ENCODE peak calls at places on chromosomes 11 and 22, in eight cellular contexts. One of them, this sample, is unnamed.
A peak's percentile ranks its signal among the peaks of the same experiment; 100 is the strongest.

GRCh38 chr22:27217154-27217553 is 559.8 kb downstream of the MIAT start:
- DNase-seq in hepatocyte: no peak
- DNase-seq in GM06990: no peak
- DNase-seq in tibial nerve: no peak
- DNase-seq in upper lobe of left lung: no peak
- DNase-seq in brain microvascular endothelial cell: no peak
- DNase-seq in psoas muscle: no peak
- DNase-seq in body of pancreas: no peak
- DNase-seq in this sample: no peak

GRCh38 chr11:42179211-42179610 is 719.8 kb upstream of the LRRC4C start:
- DNase-seq in hepatocyte: no peak
- DNase-seq in GM06990: no peak
- DNase-seq in tibial nerve: no peak
- DNase-seq in upper lobe of left lung: no peak
- DNase-seq in brain microvascular endothelial cell: no peak
- DNase-seq in psoas muscle: no peak
- DNase-seq in body of pancreas: no peak
- DNase-seq in this sample: no peak

GRCh38 chr11:75384438-75385080 is 14.8 kb upstream of the RPS3 start:
- DNase-seq in hepatocyte: peak; percentile 90
- DNase-seq in GM06990: peak; percentile 68
- DNase-seq in tibial nerve: peak; percentile 73
- DNase-seq in upper lobe of left lung: peak; percentile 84
- DNase-seq in brain microvascular endothelial cell: peak; percentile 18
- DNase-seq in psoas muscle: peak; percentile 75
- DNase-seq in body of pancreas: peak; percentile 81
- DNase-seq in this sample: peak; percentile 75

GRCh38 chr22:29270475-29271271 is 2.6 kb downstream of the EWSR1 start:
- DNase-seq in hepatocyte: peak; percentile 39
- DNase-seq in GM06990: no peak
- DNase-seq in tibial nerve: no peak
- DNase-seq in upper lobe of left lung: no peak
- DNase-seq in brain microvascular endothelial cell: peak; percentile 22
- DNase-seq in psoas muscle: no peak
- DNase-seq in body of pancreas: no peak
- DNase-seq in this sample: no peak

GRCh38 chr11:35918716-35919115 is 25.1 kb upstream of the LDLRAD3 start:
- DNase-seq in hepatocyte: no peak
- DNase-seq in GM06990: no peak
- DNase-seq in tibial nerve: no peak
- DNase-seq in upper lobe of left lung: no peak
- DNase-seq in brain microvascular endothelial cell: no peak
- DNase-seq in psoas muscle: no peak
- DNase-seq in body of pancreas: no peak
- DNase-seq in this sample: no peak

GRCh38 chr11:74159642-74160041 is 11.2 kb downstream of the C2CD3 start:
- DNase-seq in hepatocyte: no peak
- DNase-seq in GM06990: no peak
- DNase-seq in tibial nerve: no peak
- DNase-seq in upper lobe of left lung: no peak
- DNase-seq in brain microvascular endothelial cell: no peak
- DNase-seq in psoas muscle: no peak
- DNase-seq in body of pancreas: no peak
- DNase-seq in this sample: no peak

GRCh38 chr11:122068096-122068495 is 47.9 kb downstream of the BLID start:
- DNase-seq in hepatocyte: no peak
- DNase-seq in GM06990: no peak
- DNase-seq in tibial nerve: no peak
- DNase-seq in upper lobe of left lung: no peak
- DNase-seq in brain microvascular endothelial cell: no peak
- DNase-seq in psoas muscle: no peak
- DNase-seq in body of pancreas: no peak
- DNase-seq in this sample: no peak

GRCh38 chr22:47351836-47352579 is 589.6 kb downstream of the TBC1D22A start:
- DNase-seq in hepatocyte: no peak
- DNase-seq in GM06990: no peak
- DNase-seq in tibial nerve: no peak
- DNase-seq in upper lobe of left lung: no peak
- DNase-seq in brain microvascular endothelial cell: no peak
- DNase-seq in psoas muscle: no peak
- DNase-seq in body of pancreas: no peak
- DNase-seq in this sample: no peak

GRCh38 chr22:27616033-27616432 is 185.5 kb downstream of the MN1 start:
- DNase-seq in hepatocyte: no peak
- DNase-seq in GM06990: no peak
- DNase-seq in tibial nerve: no peak
- DNase-seq in upper lobe of left lung: no peak
- DNase-seq in brain microvascular endothelial cell: no peak
- DNase-seq in psoas muscle: no peak
- DNase-seq in body of pancreas: no peak
- DNase-seq in this sample: no peak

GRCh38 chr11:13183094-13183825 is 94.3 kb upstream of the BMAL1 start:
- DNase-seq in hepatocyte: peak; percentile 32
- DNase-seq in GM06990: no peak
- DNase-seq in tibial nerve: peak; percentile 15
- DNase-seq in upper lobe of left lung: no peak
- DNase-seq in brain microvascular endothelial cell: peak; percentile 28
- DNase-seq in psoas muscle: no peak
- DNase-seq in body of pancreas: no peak
- DNase-seq in this sample: peak; percentile 27

GRCh38 chr22:27919943-27920755 is 1.1 kb upstream of the PITPNB start:
- DNase-seq in hepatocyte: peak; percentile 57
- DNase-seq in GM06990: no peak
- DNase-seq in tibial nerve: peak; percentile 40
- DNase-seq in upper lobe of left lung: peak; percentile 31
- DNase-seq in brain microvascular endothelial cell: peak; percentile 46
- DNase-seq in psoas muscle: peak; percentile 21
- DNase-seq in body of pancreas: peak; percentile 20
- DNase-seq in this sample: no peak

GRCh38 chr11:124788521-124788920 is 11.7 kb downstream of the MSANTD2 start:
- DNase-seq in hepatocyte: no peak
- DNase-seq in GM06990: no peak
- DNase-seq in tibial nerve: no peak
- DNase-seq in upper lobe of left lung: no peak
- DNase-seq in brain microvascular endothelial cell: no peak
- DNase-seq in psoas muscle: no peak
- DNase-seq in body of pancreas: no peak
- DNase-seq in this sample: no peak

GRCh38 chr11:57325735-57326048 is 940 bp upstream of the TNKS1BP1 start:
- DNase-seq in hepatocyte: peak; percentile 73
- DNase-seq in GM06990: no peak
- DNase-seq in tibial nerve: no peak
- DNase-seq in upper lobe of left lung: peak; percentile 89
- DNase-seq in brain microvascular endothelial cell: no peak
- DNase-seq in psoas muscle: peak; percentile 82
- DNase-seq in body of pancreas: peak; percentile 84
- DNase-seq in this sample: no peak

GRCh38 chr11:65625628-65626342 is 10.2 kb downstream of the PCNX3 start:
- DNase-seq in hepatocyte: peak; percentile 47
- DNase-seq in GM06990: no peak
- DNase-seq in tibial nerve: peak; percentile 38
- DNase-seq in upper lobe of left lung: peak; percentile 71
- DNase-seq in brain microvascular endothelial cell: no peak
- DNase-seq in psoas muscle: peak; percentile 62
- DNase-seq in body of pancreas: peak; percentile 60
- DNase-seq in this sample: peak; percentile 21

DNA sequence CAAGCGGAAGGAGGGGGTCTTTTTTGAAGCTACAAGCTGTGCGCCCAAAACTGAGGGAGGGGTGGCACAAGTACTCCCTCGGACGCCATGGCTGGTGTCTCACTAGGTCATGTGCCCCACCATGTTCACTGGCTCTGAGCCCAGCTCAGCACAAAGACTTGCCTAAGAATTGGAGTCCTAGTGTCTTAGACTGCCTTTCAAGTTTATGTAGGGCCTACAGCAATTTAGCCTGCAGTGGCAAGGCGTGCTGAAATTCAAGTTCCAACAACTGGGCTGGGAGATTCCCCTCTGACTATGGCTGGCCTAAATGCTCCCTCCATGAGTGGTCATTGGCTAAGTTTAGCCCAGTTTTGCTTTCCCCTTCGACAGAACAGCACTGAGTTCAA is 27.3 kb downstream of the FCHSD2 start:
- DNase-seq in hepatocyte: no peak
- DNase-seq in GM06990: no peak
- DNase-seq in tibial nerve: no peak
- DNase-seq in upper lobe of left lung: no peak
- DNase-seq in brain microvascular endothelial cell: no peak
- DNase-seq in psoas muscle: no peak
- DNase-seq in body of pancreas: no peak
- DNase-seq in this sample: no peak
- H3K36me3 ChIP-seq in hepatocyte: no peaks in the 10 kb centered on the region
- H3K36me3 ChIP-seq in GM06990: peaks cover 9% of the 10 kb centered on the region
- H3K36me3 ChIP-seq in tibial nerve: no peaks in the 10 kb centered on the region
- H3K36me3 ChIP-seq in upper lobe of left lung: peaks cover 3% of the 10 kb centered on the region
- H3K36me3 ChIP-seq in brain microvascular endothelial cell: no peaks in the 10 kb centered on the region
- H3K36me3 ChIP-seq in psoas muscle: no peaks in the 10 kb centered on the region
- H3K36me3 ChIP-seq in body of pancreas: no peaks in the 10 kb centered on the region
- H3K36me3 ChIP-seq in this sample: peaks cover 15% of the 10 kb centered on the region

GRCh38 chr11:43925063-43925931 is 17.1 kb upstream of the C11orf96 start:
- DNase-seq in hepatocyte: no peak
- DNase-seq in GM06990: no peak
- DNase-seq in tibial nerve: no peak
- DNase-seq in upper lobe of left lung: no peak
- DNase-seq in brain microvascular endothelial cell: no peak
- DNase-seq in psoas muscle: no peak
- DNase-seq in body of pancreas: peak; percentile 50
- DNase-seq in this sample: no peak

GRCh38 chr11:43928721-43929120 is 13.7 kb upstream of the C11orf96 start:
- DNase-seq in hepatocyte: no peak
- DNase-seq in GM06990: no peak
- DNase-seq in tibial nerve: no peak
- DNase-seq in upper lobe of left lung: no peak
- DNase-seq in brain microvascular endothelial cell: no peak
- DNase-seq in psoas muscle: no peak
- DNase-seq in body of pancreas: no peak
- DNase-seq in this sample: no peak

GRCh38 chr11:43927925-43928707 is 14.3 kb upstream of the C11orf96 start:
- DNase-seq in hepatocyte: no peak
- DNase-seq in GM06990: no peak
- DNase-seq in tibial nerve: no peak
- DNase-seq in upper lobe of left lung: no peak
- DNase-seq in brain microvascular endothelial cell: no peak
- DNase-seq in psoas muscle: no peak
- DNase-seq in body of pancreas: no peak
- DNase-seq in this sample: no peak

GRCh38 chr11:43925932-43926505 is 16.4 kb upstream of the C11orf96 start:
- DNase-seq in hepatocyte: no peak
- DNase-seq in GM06990: no peak
- DNase-seq in tibial nerve: no peak
- DNase-seq in upper lobe of left lung: no peak
- DNase-seq in brain microvascular endothelial cell: no peak
- DNase-seq in psoas muscle: no peak
- DNase-seq in body of pancreas: no peak
- DNase-seq in this sample: no peak

GRCh38 chr11:43927070-43927469 is 15.4 kb upstream of the C11orf96 start:
- DNase-seq in hepatocyte: no peak
- DNase-seq in GM06990: no peak
- DNase-seq in tibial nerve: no peak
- DNase-seq in upper lobe of left lung: no peak
- DNase-seq in brain microvascular endothelial cell: no peak
- DNase-seq in psoas muscle: no peak
- DNase-seq in body of pancreas: no peak
- DNase-seq in this sample: no peak
- H3K36me3 ChIP-seq in hepatocyte: no peaks in the 10 kb centered on the region
- H3K36me3 ChIP-seq in GM06990: peaks cover 3% of the 10 kb centered on the region
- H3K36me3 ChIP-seq in tibial nerve: no peaks in the 10 kb centered on the region
- H3K36me3 ChIP-seq in upper lobe of left lung: peaks cover 2% of the 10 kb centered on the region
- H3K36me3 ChIP-seq in brain microvascular endothelial cell: no peaks in the 10 kb centered on the region
- H3K36me3 ChIP-seq in psoas muscle: no peaks in the 10 kb centered on the region
- H3K36me3 ChIP-seq in body of pancreas: no peaks in the 10 kb centered on the region
- H3K36me3 ChIP-seq in this sample: peaks cover 6% of the 10 kb centered on the region

GRCh38 chr22:20419664-20419951 is 18.0 kb downstream of the SCARF2 start:
- DNase-seq in hepatocyte: no peak
- DNase-seq in GM06990: no peak
- DNase-seq in tibial nerve: no peak
- DNase-seq in upper lobe of left lung: no peak
- DNase-seq in brain microvascular endothelial cell: no peak
- DNase-seq in psoas muscle: no peak
- DNase-seq in body of pancreas: peak; percentile 2
- DNase-seq in this sample: no peak

GRCh38 chr22:20421507-20421874 is 16.1 kb downstream of the SCARF2 start:
- DNase-seq in hepatocyte: no peak
- DNase-seq in GM06990: no peak
- DNase-seq in tibial nerve: no peak
- DNase-seq in upper lobe of left lung: no peak
- DNase-seq in brain microvascular endothelial cell: no peak
- DNase-seq in psoas muscle: no peak
- DNase-seq in body of pancreas: no peak
- DNase-seq in this sample: no peak

GRCh38 chr22:20414450-20414849 is 20.5 kb downstream of the ZNF74 start:
- DNase-seq in hepatocyte: no peak
- DNase-seq in GM06990: no peak
- DNase-seq in tibial nerve: no peak
- DNase-seq in upper lobe of left lung: no peak
- DNase-seq in brain microvascular endothelial cell: no peak
- DNase-seq in psoas muscle: no peak
- DNase-seq in body of pancreas: no peak
- DNase-seq in this sample: no peak

GRCh38 chr22:20420157-20420842 is 17.3 kb downstream of the SCARF2 start:
- DNase-seq in hepatocyte: no peak
- DNase-seq in GM06990: no peak
- DNase-seq in tibial nerve: no peak
- DNase-seq in upper lobe of left lung: no peak
- DNase-seq in brain microvascular endothelial cell: no peak
- DNase-seq in psoas muscle: no peak
- DNase-seq in body of pancreas: peak; percentile 4
- DNase-seq in this sample: no peak

DNA sequence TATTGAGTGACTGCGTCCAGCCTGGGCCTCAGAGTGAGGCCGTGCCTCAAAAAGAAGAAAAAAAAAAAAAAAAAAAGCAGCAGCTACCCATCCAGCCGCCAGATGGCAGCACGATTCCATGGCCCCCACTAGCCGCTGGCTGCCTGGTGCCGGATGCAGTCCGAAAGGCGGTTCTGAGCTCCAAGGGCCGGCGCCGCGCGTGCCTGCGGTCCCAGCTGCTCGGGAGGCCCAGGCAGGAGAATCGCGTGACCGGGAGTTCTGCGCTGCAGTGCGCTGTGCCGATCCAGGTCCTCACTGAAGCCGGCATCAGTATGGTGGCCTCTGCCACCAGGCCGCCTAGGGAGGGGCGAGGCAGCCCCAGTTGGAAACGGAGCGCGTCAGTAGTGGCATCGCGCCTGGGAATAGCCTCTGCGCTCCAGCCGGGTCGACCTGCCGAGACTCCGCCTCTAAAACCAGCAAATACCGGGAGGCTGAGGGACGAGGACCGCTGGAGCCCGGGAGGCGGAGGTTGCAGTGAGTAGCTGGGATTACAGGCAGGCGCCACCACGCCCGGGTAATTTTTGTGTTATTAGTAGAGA is 19.3 kb downstream of the SCARF2 start:
- DNase-seq in hepatocyte: peak; percentile 90
- DNase-seq in GM06990: peak; percentile 68
- DNase-seq in tibial nerve: peak; percentile 71
- DNase-seq in upper lobe of left lung: peak; percentile 77
- DNase-seq in brain microvascular endothelial cell: peak; percentile 66
- DNase-seq in psoas muscle: peak; percentile 86
- DNase-seq in body of pancreas: peak; percentile 83
- DNase-seq in this sample: peak; percentile 70
- H3K36me3 ChIP-seq in hepatocyte: no peaks in the 10 kb centered on the region
- H3K36me3 ChIP-seq in GM06990: no peaks in the 10 kb centered on the region
- H3K36me3 ChIP-seq in tibial nerve: no peaks in the 10 kb centered on the region
- H3K36me3 ChIP-seq in upper lobe of left lung: no peaks in the 10 kb centered on the region
- H3K36me3 ChIP-seq in brain microvascular endothelial cell: no peaks in the 10 kb centered on the region
- H3K36me3 ChIP-seq in psoas muscle: no peaks in the 10 kb centered on the region
- H3K36me3 ChIP-seq in body of pancreas: no peaks in the 10 kb centered on the region
- H3K36me3 ChIP-seq in this sample: no peaks in the 10 kb centered on the region

GRCh38 chr11:78072455-78072854 is 7.2 kb downstream of the NDUFC2 start:
- DNase-seq in hepatocyte: no peak
- DNase-seq in GM06990: no peak
- DNase-seq in tibial nerve: no peak
- DNase-seq in upper lobe of left lung: no peak
- DNase-seq in brain microvascular endothelial cell: no peak
- DNase-seq in psoas muscle: no peak
- DNase-seq in body of pancreas: no peak
- DNase-seq in this sample: no peak
- H3K36me3 ChIP-seq in hepatocyte: no peaks in the 10 kb centered on the region
- H3K36me3 ChIP-seq in GM06990: peaks cover 7% of the 10 kb centered on the region
- H3K36me3 ChIP-seq in tibial nerve: no peaks in the 10 kb centered on the region
- H3K36me3 ChIP-seq in upper lobe of left lung: peaks cover 29% of the 10 kb centered on the region
- H3K36me3 ChIP-seq in brain microvascular endothelial cell: peaks cover 26% of the 10 kb centered on the region
- H3K36me3 ChIP-seq in psoas muscle: peaks cover 3% of the 10 kb centered on the region
- H3K36me3 ChIP-seq in body of pancreas: no peaks in the 10 kb centered on the region
- H3K36me3 ChIP-seq in this sample: peaks cover 42% of the 10 kb centered on the region